ENCODE peak calls at places on chromosome 1, in five cellular contexts. K, Q, U, O and R are unnamed samples.

GRCh38 chr1:162993866-162994265 is 75.3 kb upstream of the RGS4 start:
- DNase-seq in K (no peak), Q (no peak), U (no peak), O (no peak), R (no peak)

GRCh38 chr1:151847867-151848596 is 5.5 kb downstream of the THEM5 start:
- DNase-seq in K (no peak), Q (no peak), U (peak), O (no peak), R (no peak)

GRCh38 chr1:62593825-62594394 is 3.4 kb upstream of the ANGPTL3 start:
- DNase-seq in K (no peak), Q (no peak), U (no peak), O (no peak), R (no peak)

GRCh38 chr1:218266356-218266755 is 18.7 kb upstream of the RRP15 start:
- DNase-seq in K (no peak), Q (no peak), U (no peak), O (no peak), R (no peak)

GRCh38 chr1:152481869-152482664 is 28.5 kb upstream of the LCE5A start:
- DNase-seq in K (no peak), Q (no peak), U (no peak), O (no peak), R (no peak)

GRCh38 chr1:7755448-7755847 is 15.6 kb upstream of the VAMP3 start:
- DNase-seq in K (no peak), Q (no peak), U (no peak), O (no peak), R (no peak)

GRCh38 chr1:66374561-66375111 is 159.3 kb upstream of the SGIP1 start:
- DNase-seq in K (peak), Q (no peak), U (no peak), O (no peak), R (no peak)

GRCh38 chr1:200279810-200280411 is 129.9 kb downstream of the ZNF281 start:
- DNase-seq in K (peak), Q (peak), U (no peak), O (no peak), R (no peak)

GRCh38 chr1:203448521-203449061 is 27.0 kb upstream of the PRELP start:
- DNase-seq in K (no peak), Q (no peak), U (peak), O (no peak), R (no peak)

GRCh38 chr1:56584910-56585528 is 5.7 kb upstream of the PLPP3 start:
- DNase-seq in K (no peak), Q (no peak), U (no peak), O (no peak), R (no peak)

GRCh38 chr1:89607156-89607555 is 25.8 kb upstream of the LRRC8C start:
- DNase-seq in K (no peak), Q (peak), U (no peak), O (no peak), R (peak)

GRCh38 chr1:21189906-21190500 is 13.3 kb upstream of the EIF4G3 start:
- DNase-seq in K (no peak), Q (no peak), U (no peak), O (no peak), R (no peak)

GRCh38 chr1:173867141-173867752 is 542 bp downstream of the GAS5 start:
- DNase-seq in K (no peak), Q (peak), U (no peak), O (no peak), R (no peak)